ENCODE peak calls at places on chromosome 1, in eight cellular contexts. One of them, this sample, is unnamed.

GRCh38 chr1:180923024-180923841 is 10.5 kb downstream of the KIAA1614 start:
- DNase-seq in foreskin fibroblast: peak
- DNase-seq in CD8-positive, alpha-beta T cell: no peak
- DNase-seq in fibroblast of pulmonary artery: peak
- DNase-seq in tibial nerve: no peak
- DNase-seq in keratinocyte: peak
- DNase-seq in Peyer's patch: no peak
- DNase-seq in activated B cell treated with CpG ODN at 0.5 μM for 24 hours: no peak
- DNase-seq in this sample: no peak

GRCh38 chr1:49416758-49417157 is 607.0 kb downstream of the AGBL4 start:
- DNase-seq in Peyer's patch: no peak
- DNase-seq in tibial nerve: no peak
- DNase-seq in activated B cell treated with CpG ODN at 0.5 μM for 24 hours: no peak
- DNase-seq in keratinocyte: no peak
- DNase-seq in CD8-positive, alpha-beta T cell: no peak
- DNase-seq in foreskin fibroblast: no peak
- DNase-seq in fibroblast of pulmonary artery: no peak
- DNase-seq in this sample: no peak

GRCh38 chr1:200794506-200795065 is 55.9 kb downstream of the CAMSAP2 start:
- DNase-seq in foreskin fibroblast: peak
- DNase-seq in CD8-positive, alpha-beta T cell: no peak
- DNase-seq in fibroblast of pulmonary artery: no peak
- DNase-seq in keratinocyte: no peak
- DNase-seq in activated B cell treated with CpG ODN at 0.5 μM for 24 hours: no peak
- DNase-seq in tibial nerve: no peak
- DNase-seq in Peyer's patch: no peak
- DNase-seq in this sample: peak

GRCh38 chr1:5648410-5649165 is 343.6 kb downstream of the NPHP4 start:
- DNase-seq in keratinocyte: no peak
- DNase-seq in fibroblast of pulmonary artery: no peak
- DNase-seq in Peyer's patch: no peak
- DNase-seq in foreskin fibroblast: no peak
- DNase-seq in activated B cell treated with CpG ODN at 0.5 μM for 24 hours: no peak
- DNase-seq in tibial nerve: no peak
- DNase-seq in CD8-positive, alpha-beta T cell: no peak
- DNase-seq in this sample: no peak

GRCh38 chr1:46421739-46422138 is 27.6 kb downstream of the FAAH start:
- DNase-seq in keratinocyte: no peak
- DNase-seq in tibial nerve: no peak
- DNase-seq in fibroblast of pulmonary artery: no peak
- DNase-seq in Peyer's patch: no peak
- DNase-seq in activated B cell treated with CpG ODN at 0.5 μM for 24 hours: no peak
- DNase-seq in CD8-positive, alpha-beta T cell: no peak
- DNase-seq in foreskin fibroblast: no peak
- DNase-seq in this sample: no peak

GRCh38 chr1:37746806-37747205 is 18.1 kb downstream of the EPHA10 start:
- DNase-seq in fibroblast of pulmonary artery: no peak
- DNase-seq in tibial nerve: no peak
- DNase-seq in activated B cell treated with CpG ODN at 0.5 μM for 24 hours: no peak
- DNase-seq in foreskin fibroblast: no peak
- DNase-seq in Peyer's patch: no peak
- DNase-seq in keratinocyte: no peak
- DNase-seq in CD8-positive, alpha-beta T cell: no peak
- DNase-seq in this sample: no peak

GRCh38 chr1:25619101-25619890 is 2.7 kb downstream of the MAN1C1 start:
- DNase-seq in tibial nerve: no peak
- DNase-seq in keratinocyte: no peak
- DNase-seq in Peyer's patch: peak
- DNase-seq in fibroblast of pulmonary artery: peak
- DNase-seq in CD8-positive, alpha-beta T cell: peak
- DNase-seq in activated B cell treated with CpG ODN at 0.5 μM for 24 hours: no peak
- DNase-seq in foreskin fibroblast: peak
- DNase-seq in this sample: no peak

GRCh38 chr1:109112652-109113285 is 1.1 kb upstream of the ELAPOR1 start:
- DNase-seq in tibial nerve: peak
- DNase-seq in CD8-positive, alpha-beta T cell: peak
- DNase-seq in Peyer's patch: peak
- DNase-seq in fibroblast of pulmonary artery: peak
- DNase-seq in foreskin fibroblast: peak
- DNase-seq in activated B cell treated with CpG ODN at 0.5 μM for 24 hours: peak
- DNase-seq in keratinocyte: no peak
- DNase-seq in this sample: peak

GRCh38 chr1:155873860-155874259 is 14.5 kb downstream of the SYT11 start:
- DNase-seq in activated B cell treated with CpG ODN at 0.5 μM for 24 hours: no peak
- DNase-seq in keratinocyte: no peak
- DNase-seq in CD8-positive, alpha-beta T cell: no peak
- DNase-seq in fibroblast of pulmonary artery: no peak
- DNase-seq in Peyer's patch: no peak
- DNase-seq in foreskin fibroblast: peak
- DNase-seq in tibial nerve: no peak
- DNase-seq in this sample: peak

GRCh38 chr1:109167114-109167513 is 46.6 kb upstream of the SARS1 start:
- DNase-seq in CD8-positive, alpha-beta T cell: no peak
- DNase-seq in activated B cell treated with CpG ODN at 0.5 μM for 24 hours: no peak
- DNase-seq in keratinocyte: no peak
- DNase-seq in foreskin fibroblast: no peak
- DNase-seq in tibial nerve: no peak
- DNase-seq in Peyer's patch: no peak
- DNase-seq in fibroblast of pulmonary artery: peak
- DNase-seq in this sample: no peak

GRCh38 chr1:24491577-24492360 is 10.9 kb upstream of the RCAN3 start:
- DNase-seq in Peyer's patch: no peak
- DNase-seq in tibial nerve: no peak
- DNase-seq in keratinocyte: no peak
- DNase-seq in activated B cell treated with CpG ODN at 0.5 μM for 24 hours: no peak
- DNase-seq in fibroblast of pulmonary artery: no peak
- DNase-seq in foreskin fibroblast: peak
- DNase-seq in CD8-positive, alpha-beta T cell: no peak
- DNase-seq in this sample: peak

GRCh38 chr1:19057784-19058475 is 101.5 kb upstream of the IFFO2 start:
- DNase-seq in keratinocyte: no peak
- DNase-seq in CD8-positive, alpha-beta T cell: no peak
- DNase-seq in tibial nerve: no peak
- DNase-seq in foreskin fibroblast: no peak
- DNase-seq in Peyer's patch: no peak
- DNase-seq in activated B cell treated with CpG ODN at 0.5 μM for 24 hours: no peak
- DNase-seq in fibroblast of pulmonary artery: no peak
- DNase-seq in this sample: no peak

GRCh38 chr1:89855413-89856123 is 34.7 kb downstream of the LRRC8D start:
- DNase-seq in Peyer's patch: no peak
- DNase-seq in CD8-positive, alpha-beta T cell: no peak
- DNase-seq in keratinocyte: peak
- DNase-seq in activated B cell treated with CpG ODN at 0.5 μM for 24 hours: no peak
- DNase-seq in tibial nerve: no peak
- DNase-seq in foreskin fibroblast: peak
- DNase-seq in fibroblast of pulmonary artery: peak
- DNase-seq in this sample: peak

GRCh38 chr1:101371259-101371658 is 134.4 kb downstream of the S1PR1 start:
- DNase-seq in foreskin fibroblast: peak
- DNase-seq in activated B cell treated with CpG ODN at 0.5 μM for 24 hours: no peak
- DNase-seq in Peyer's patch: no peak
- DNase-seq in keratinocyte: no peak
- DNase-seq in tibial nerve: no peak
- DNase-seq in fibroblast of pulmonary artery: peak
- DNase-seq in CD8-positive, alpha-beta T cell: no peak
- DNase-seq in this sample: peak

GRCh38 chr1:164716992-164717703 is 158.2 kb downstream of the PBX1 start:
- DNase-seq in keratinocyte: no peak
- DNase-seq in Peyer's patch: no peak
- DNase-seq in foreskin fibroblast: peak
- DNase-seq in fibroblast of pulmonary artery: peak
- DNase-seq in CD8-positive, alpha-beta T cell: no peak
- DNase-seq in tibial nerve: no peak
- DNase-seq in activated B cell treated with CpG ODN at 0.5 μM for 24 hours: no peak
- DNase-seq in this sample: peak

GRCh38 chr1:225848044-225848955 is 33.9 kb downstream of the TMEM63A start:
- DNase-seq in foreskin fibroblast: peak
- DNase-seq in tibial nerve: no peak
- DNase-seq in keratinocyte: no peak
- DNase-seq in CD8-positive, alpha-beta T cell: peak
- DNase-seq in activated B cell treated with CpG ODN at 0.5 μM for 24 hours: peak
- DNase-seq in Peyer's patch: peak
- DNase-seq in fibroblast of pulmonary artery: peak
- DNase-seq in this sample: no peak

GRCh38 chr1:184792450-184792969 is 37.9 kb upstream of the EDEM3 start:
- DNase-seq in foreskin fibroblast: peak
- DNase-seq in keratinocyte: peak
- DNase-seq in fibroblast of pulmonary artery: peak
- DNase-seq in CD8-positive, alpha-beta T cell: no peak
- DNase-seq in Peyer's patch: no peak
- DNase-seq in activated B cell treated with CpG ODN at 0.5 μM for 24 hours: no peak
- DNase-seq in tibial nerve: peak
- DNase-seq in this sample: peak

GRCh38 chr1:203627819-203628184 is 1.2 kb downstream of the ATP2B4 start:
- DNase-seq in CD8-positive, alpha-beta T cell: peak
- DNase-seq in keratinocyte: no peak
- DNase-seq in foreskin fibroblast: peak
- DNase-seq in tibial nerve: no peak
- DNase-seq in activated B cell treated with CpG ODN at 0.5 μM for 24 hours: peak
- DNase-seq in fibroblast of pulmonary artery: no peak
- DNase-seq in Peyer's patch: peak
- DNase-seq in this sample: peak

GRCh38 chr1:39044762-39045161 is 18.6 kb downstream of the NDUFS5 start:
- DNase-seq in keratinocyte: no peak
- DNase-seq in foreskin fibroblast: no peak
- DNase-seq in Peyer's patch: no peak
- DNase-seq in tibial nerve: no peak
- DNase-seq in CD8-positive, alpha-beta T cell: no peak
- DNase-seq in fibroblast of pulmonary artery: no peak
- DNase-seq in activated B cell treated with CpG ODN at 0.5 μM for 24 hours: no peak
- DNase-seq in this sample: no peak

GRCh38 chr1:204464174-204464573 is 30.4 kb downstream of the PIK3C2B start:
- DNase-seq in foreskin fibroblast: no peak
- DNase-seq in CD8-positive, alpha-beta T cell: no peak
- DNase-seq in keratinocyte: no peak
- DNase-seq in fibroblast of pulmonary artery: no peak
- DNase-seq in activated B cell treated with CpG ODN at 0.5 μM for 24 hours: no peak
- DNase-seq in tibial nerve: no peak
- DNase-seq in Peyer's patch: no peak
- DNase-seq in this sample: no peak

DNA sequence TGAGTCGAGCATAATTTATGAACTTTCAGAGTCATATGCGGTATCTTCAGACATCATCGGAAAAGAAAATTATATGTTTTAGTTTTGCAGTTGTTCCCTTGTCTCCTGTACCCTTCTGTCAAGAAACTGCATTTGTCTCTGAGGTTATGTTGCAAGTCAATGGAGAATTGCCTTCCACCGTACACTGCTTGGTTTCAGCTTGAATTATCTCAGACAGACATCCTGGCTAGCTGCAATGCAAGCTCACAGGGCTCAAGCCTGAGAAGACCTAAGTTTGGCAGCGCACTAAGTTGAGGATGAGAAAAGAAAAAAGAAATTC is 156.0 kb downstream of the NFIA start:
- DNase-seq in keratinocyte: no peak
- DNase-seq in Peyer's patch: no peak
- DNase-seq in foreskin fibroblast: no peak
- DNase-seq in activated B cell treated with CpG ODN at 0.5 μM for 24 hours: no peak
- DNase-seq in CD8-positive, alpha-beta T cell: no peak
- DNase-seq in fibroblast of pulmonary artery: no peak
- DNase-seq in tibial nerve: no peak
- DNase-seq in this sample: no peak
- TF ChIP-seq CTCF in keratinocyte: no peak
- TF ChIP-seq CTCF in Peyer's patch: no peak
- TF ChIP-seq CTCF in foreskin fibroblast: no peak
- TF ChIP-seq CTCF in activated B cell treated with CpG ODN at 0.5 μM for 24 hours: no peak
- TF ChIP-seq CTCF in CD8-positive, alpha-beta T cell: no peak
- TF ChIP-seq CTCF in fibroblast of pulmonary artery: no peak
- TF ChIP-seq CTCF in tibial nerve: no peak
- TF ChIP-seq CTCF in this sample: no peak

DNA sequence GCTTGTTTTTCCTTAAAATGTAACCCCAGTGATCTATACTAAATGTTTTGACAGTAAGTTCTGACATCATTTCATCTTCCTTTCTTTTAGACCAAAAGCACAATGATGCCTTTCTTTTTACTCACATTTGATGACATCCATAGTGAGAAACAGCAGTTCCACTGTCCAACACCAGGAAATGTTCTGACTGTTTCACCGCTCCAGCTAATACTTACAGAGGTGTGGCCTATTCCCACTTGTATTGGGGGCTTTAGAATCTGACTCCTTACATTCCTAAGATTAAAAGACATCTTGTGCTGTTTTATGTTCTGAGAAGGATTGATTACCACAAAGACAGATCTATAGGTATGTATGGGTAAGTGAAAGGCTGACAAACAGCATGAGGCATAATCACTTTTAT is 1018.2 kb upstream of the PRMT6 start:
- DNase-seq in tibial nerve: no peak
- DNase-seq in keratinocyte: no peak
- DNase-seq in activated B cell treated with CpG ODN at 0.5 μM for 24 hours: no peak
- DNase-seq in fibroblast of pulmonary artery: no peak
- DNase-seq in CD8-positive, alpha-beta T cell: no peak
- DNase-seq in foreskin fibroblast: no peak
- DNase-seq in Peyer's patch: no peak
- DNase-seq in this sample: no peak
- TF ChIP-seq CTCF in tibial nerve: no peak
- TF ChIP-seq CTCF in keratinocyte: no peak
- TF ChIP-seq CTCF in activated B cell treated with CpG ODN at 0.5 μM for 24 hours: no peak
- TF ChIP-seq CTCF in fibroblast of pulmonary artery: no peak
- TF ChIP-seq CTCF in CD8-positive, alpha-beta T cell: no peak
- TF ChIP-seq CTCF in foreskin fibroblast: no peak
- TF ChIP-seq CTCF in Peyer's patch: no peak
- TF ChIP-seq CTCF in this sample: no peak

DNA sequence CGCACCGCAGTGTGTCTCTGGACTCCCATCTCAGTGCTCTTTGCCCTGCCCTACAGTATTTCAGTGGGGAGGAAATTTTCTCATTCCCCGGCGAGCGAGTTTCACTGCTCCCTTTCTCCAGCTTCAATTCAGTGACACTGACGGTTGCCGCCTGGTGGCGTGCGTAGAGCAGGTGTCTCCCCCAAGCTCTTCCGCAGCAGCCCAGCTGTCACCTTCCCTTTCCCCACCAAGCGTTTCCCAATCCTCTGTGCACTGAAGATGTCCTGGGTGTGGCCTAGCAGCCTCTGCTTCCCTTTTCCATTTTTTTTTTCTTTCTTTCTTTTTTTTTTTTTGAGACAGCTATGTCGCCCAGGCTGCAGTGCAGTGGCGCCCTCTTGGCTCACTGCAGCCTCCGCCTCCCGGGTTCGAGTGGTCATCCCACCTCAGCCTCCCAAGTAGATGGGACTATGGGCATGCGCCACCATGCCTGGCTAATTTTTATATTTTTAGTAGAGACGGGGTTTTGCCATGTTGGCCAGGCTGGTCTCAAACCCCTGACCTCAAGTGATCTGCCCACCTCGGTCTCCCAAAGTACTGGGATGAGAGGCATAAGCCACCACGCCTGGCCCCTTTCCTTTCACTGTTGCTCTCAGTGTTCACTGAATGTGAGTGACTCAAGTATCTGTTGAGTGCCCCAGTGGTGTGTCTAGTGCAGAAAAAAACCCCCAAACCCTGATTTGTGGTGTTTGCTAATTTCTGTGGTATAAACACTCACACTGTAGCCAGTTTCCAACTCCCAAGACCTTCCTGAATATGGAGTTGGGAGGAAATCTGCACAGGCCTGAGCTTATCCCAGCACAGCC is 30.1 kb downstream of the TNFRSF1B start:
- DNase-seq in foreskin fibroblast: no peak
- DNase-seq in fibroblast of pulmonary artery: no peak
- DNase-seq in activated B cell treated with CpG ODN at 0.5 μM for 24 hours: no peak
- DNase-seq in tibial nerve: peak
- DNase-seq in Peyer's patch: no peak
- DNase-seq in keratinocyte: no peak
- DNase-seq in CD8-positive, alpha-beta T cell: no peak
- DNase-seq in this sample: no peak
- TF ChIP-seq CTCF in foreskin fibroblast: no peak
- TF ChIP-seq CTCF in fibroblast of pulmonary artery: no peak
- TF ChIP-seq CTCF in activated B cell treated with CpG ODN at 0.5 μM for 24 hours: no peak
- TF ChIP-seq CTCF in tibial nerve: no peak
- TF ChIP-seq CTCF in Peyer's patch: no peak
- TF ChIP-seq CTCF in keratinocyte: no peak
- TF ChIP-seq CTCF in CD8-positive, alpha-beta T cell: no peak
- TF ChIP-seq CTCF in this sample: no peak

GRCh38 chr1:242651817-242652216 is 127.3 kb upstream of the PLD5 start:
- DNase-seq in activated B cell treated with CpG ODN at 0.5 μM for 24 hours: no peak
- DNase-seq in CD8-positive, alpha-beta T cell: no peak
- DNase-seq in Peyer's patch: no peak
- DNase-seq in tibial nerve: no peak
- DNase-seq in keratinocyte: no peak
- DNase-seq in foreskin fibroblast: no peak
- DNase-seq in fibroblast of pulmonary artery: no peak
- DNase-seq in this sample: no peak
- TF ChIP-seq CTCF in activated B cell treated with CpG ODN at 0.5 μM for 24 hours: no peak
- TF ChIP-seq CTCF in CD8-positive, alpha-beta T cell: no peak
- TF ChIP-seq CTCF in Peyer's patch: no peak
- TF ChIP-seq CTCF in tibial nerve: no peak
- TF ChIP-seq CTCF in keratinocyte: no peak
- TF ChIP-seq CTCF in foreskin fibroblast: no peak
- TF ChIP-seq CTCF in fibroblast of pulmonary artery: no peak
- TF ChIP-seq CTCF in this sample: no peak